ENCODE peak calls at places on chromosomes 13 and 19, in six cellular contexts. K is breast epithelium, W is dorsolateral prefrontal cortex, J is endodermal cell, O is K562, Y is A549. R is an unnamed sample.

GRCh38 chr13:97275265-97275664 is 53.1 kb downstream of the MBNL2 start:
- DNase-seq in K (no peak), W (no peak), J (no peak), O (no peak), Y (no peak), R (peak; percentile 91)

GRCh38 chr19:33395561-33396550 is 22.3 kb downstream of the CEBPG start:
- DNase-seq in K (peak; percentile 61), W (peak; percentile 41), J (no peak), O (no peak), Y (no peak), R (peak; percentile 66)

GRCh38 chr19:58557253-58558065 is 952 bp downstream of the UBE2M start:
- DNase-seq in K (no peak), W (no peak), J (no peak), O (no peak), Y (no peak), R (no peak)

GRCh38 chr13:41742917-41743552 is 217.9 kb downstream of the VWA8 start:
- DNase-seq in K (no peak), W (no peak), J (no peak), O (no peak), Y (no peak), R (no peak)

GRCh38 chr13:102220681-102221228 is 181.1 kb downstream of the FGF14 start:
- DNase-seq in K (no peak), W (no peak), J (no peak), O (no peak), Y (no peak), R (no peak)

GRCh38 chr13:59603646-59604045 is 560.1 kb downstream of the DIAPH3 start:
- DNase-seq in K (no peak), W (no peak), J (no peak), O (no peak), Y (no peak), R (no peak)

GRCh38 chr13:110015253-110015652 is 228.9 kb upstream of the IRS2 start:
- DNase-seq in K (no peak), W (no peak), J (no peak), O (no peak), Y (no peak), R (peak; percentile 24)

GRCh38 chr13:98905199-98905598 is 72.7 kb downstream of the DOCK9 start:
- DNase-seq in K (no peak), W (no peak), J (no peak), O (no peak), Y (no peak), R (no peak)

GRCh38 chr13:40503966-40504591 is 162.4 kb downstream of the FOXO1 start:
- DNase-seq in K (no peak), W (no peak), J (no peak), O (no peak), Y (peak; percentile 40), R (peak; percentile 98)

GRCh38 chr13:95075506-95075905 is 225.7 kb downstream of the ABCC4 start:
- DNase-seq in K (no peak), W (no peak), J (no peak), O (no peak), Y (no peak), R (no peak)

GRCh38 chr13:52922961-52923360 is 74.5 kb upstream of the PCDH8 start:
- DNase-seq in K (no peak), W (no peak), J (no peak), O (no peak), Y (no peak), R (no peak)

GRCh38 chr13:77535448-77535847 is at the start of gene SCEL:
- DNase-seq in K (no peak), W (no peak), J (no peak), O (no peak), Y (no peak), R (no peak)

GRCh38 chr13:49063526-49063925 is 87.8 kb downstream of the FNDC3A start:
- DNase-seq in K (no peak), W (no peak), J (no peak), O (no peak), Y (no peak), R (peak; percentile 36)

GRCh38 chr13:22596157-22596863 is 584.5 kb upstream of the SGCG start:
- DNase-seq in K (no peak), W (no peak), J (no peak), O (no peak), Y (no peak), R (no peak)

GRCh38 chr19:55640043-55640576 is 692 bp upstream of the ZNF580 start:
- DNase-seq in K (peak; percentile 71), W (peak; percentile 72), J (peak; percentile 87), O (peak; percentile 64), Y (no peak), R (peak; percentile 78)

GRCh38 chr13:112928958-112929777 is 39.8 kb upstream of the MCF2L start:
- DNase-seq in K (no peak), W (no peak), J (no peak), O (no peak), Y (no peak), R (peak; percentile 48)

GRCh38 chr19:29615891-29616425 is 9.9 kb downstream of the POP4 start:
- DNase-seq in K (no peak), W (no peak), J (no peak), O (no peak), Y (no peak), R (no peak)

GRCh38 chr13:98586400-98587144 is 9.7 kb upstream of the STK24 start:
- DNase-seq in K (no peak), W (no peak), J (no peak), O (no peak), Y (no peak), R (no peak)

GRCh38 chr19:10295305-10295846 is 5.6 kb downstream of the ICAM5 start:
- DNase-seq in K (no peak), W (no peak), J (peak; percentile 74), O (peak; percentile 39), Y (no peak), R (no peak)
- H3K4me3 ChIP-seq in K (no peak overlapping the region), W (peak overlapping the region; percentile 42), J (peak overlapping the region; percentile 65), O (no peak overlapping the region), Y (peak overlapping the region; percentile 47), R (no peak overlapping the region)

DNA sequence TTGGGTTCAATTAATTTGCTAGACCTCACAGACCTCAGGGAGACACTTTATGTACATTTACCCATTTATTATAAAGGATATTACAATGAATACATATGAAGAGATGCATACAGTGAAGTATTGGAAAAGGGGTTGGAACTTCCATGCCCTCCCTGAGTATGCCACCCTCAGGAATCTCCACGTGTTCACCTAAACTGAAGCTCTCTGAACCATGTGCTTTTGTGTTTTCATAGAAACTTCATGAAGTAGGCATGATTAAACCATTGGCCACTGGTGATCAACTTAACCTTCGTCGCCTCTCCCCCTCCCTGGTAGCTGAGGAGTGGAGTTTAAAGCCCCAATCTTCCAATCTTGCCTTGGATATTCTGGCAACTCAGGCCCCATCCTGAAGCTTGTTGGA is 20.3 kb downstream of the ZNF160 start:
- DNase-seq in K (no peak), W (no peak), J (no peak), O (no peak), Y (no peak), R (no peak)
- TF ChIP-seq CTCF in K (no peak), W (no peak), J (no peak), O (no peak), Y (no peak), R (no peak)

GRCh38 chr19:15283141-15283885 is 49.0 kb downstream of the BRD4 start:
- DNase-seq in K (no peak), W (peak; percentile 66), J (no peak), O (no peak), Y (no peak), R (peak; percentile 23)

GRCh38 chr19:15280915-15281683 is 48.9 kb upstream of the EPHX3 start:
- DNase-seq in K (peak; percentile 68), W (peak; percentile 88), J (no peak), O (no peak), Y (no peak), R (peak; percentile 89)

GRCh38 chr19:15282311-15282705 is 50.0 kb downstream of the BRD4 start:
- DNase-seq in K (no peak), W (no peak), J (no peak), O (no peak), Y (no peak), R (no peak)

GRCh38 chr19:15279326-15279904 is 47.2 kb upstream of the EPHX3 start:
- DNase-seq in K (no peak), W (no peak), J (no peak), O (no peak), Y (no peak), R (no peak)

DNA sequence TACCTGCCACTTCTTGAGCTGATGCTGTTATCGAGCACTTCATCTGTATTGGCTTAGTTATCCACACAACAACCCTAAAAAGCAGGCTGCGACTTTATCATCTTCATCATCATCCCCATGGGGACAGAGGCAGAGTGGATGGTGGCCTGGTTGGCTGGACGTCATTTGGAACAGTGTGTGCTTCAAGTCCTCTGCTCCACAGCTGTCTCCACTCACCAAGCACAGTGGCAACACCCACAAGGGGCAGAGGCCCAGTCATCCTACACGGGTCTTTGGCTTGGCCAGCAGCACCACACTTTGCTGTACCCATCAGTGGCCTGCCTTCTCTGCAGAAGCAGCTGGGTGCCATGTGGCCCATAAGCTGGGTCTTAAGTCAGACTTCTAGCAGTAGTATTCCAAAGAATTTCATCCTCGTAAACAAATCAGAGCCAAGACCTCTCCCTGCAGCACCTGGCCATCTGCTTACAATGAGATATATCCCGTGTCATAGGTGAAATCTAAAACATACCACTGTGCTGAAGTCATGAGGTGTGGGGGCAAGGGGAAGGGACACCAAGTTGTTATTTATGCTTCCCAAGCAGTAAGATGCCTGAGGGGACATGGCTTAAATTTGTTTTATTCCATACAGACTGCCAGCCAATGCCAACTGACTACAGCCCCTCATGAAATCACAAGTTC is 47.9 kb upstream of the EPHX3 start:
- DNase-seq in K (no peak), W (no peak), J (no peak), O (no peak), Y (no peak), R (no peak)
- H3K4me3 ChIP-seq in K (no peak overlapping the region), W (peak overlapping the region; percentile 11), J (no peak overlapping the region), O (no peak overlapping the region), Y (no peak overlapping the region), R (no peak overlapping the region)

GRCh38 chr19:15811476-15811875 is 4.0 kb downstream of the OR10H1 start:
- DNase-seq in K (no peak), W (no peak), J (no peak), O (no peak), Y (no peak), R (no peak)

GRCh38 chr19:15815306-15815705 is at the start of gene OR10H1:
- DNase-seq in K (no peak), W (no peak), J (no peak), O (no peak), Y (no peak), R (no peak)

GRCh38 chr19:15810335-15810734 is 5.1 kb downstream of the OR10H1 start:
- DNase-seq in K (no peak), W (no peak), J (no peak), O (peak; percentile 47), Y (no peak), R (no peak)

GRCh38 chr19:15813916-15814315 is 1.5 kb downstream of the OR10H1 start:
- DNase-seq in K (no peak), W (no peak), J (no peak), O (no peak), Y (no peak), R (no peak)

DNA sequence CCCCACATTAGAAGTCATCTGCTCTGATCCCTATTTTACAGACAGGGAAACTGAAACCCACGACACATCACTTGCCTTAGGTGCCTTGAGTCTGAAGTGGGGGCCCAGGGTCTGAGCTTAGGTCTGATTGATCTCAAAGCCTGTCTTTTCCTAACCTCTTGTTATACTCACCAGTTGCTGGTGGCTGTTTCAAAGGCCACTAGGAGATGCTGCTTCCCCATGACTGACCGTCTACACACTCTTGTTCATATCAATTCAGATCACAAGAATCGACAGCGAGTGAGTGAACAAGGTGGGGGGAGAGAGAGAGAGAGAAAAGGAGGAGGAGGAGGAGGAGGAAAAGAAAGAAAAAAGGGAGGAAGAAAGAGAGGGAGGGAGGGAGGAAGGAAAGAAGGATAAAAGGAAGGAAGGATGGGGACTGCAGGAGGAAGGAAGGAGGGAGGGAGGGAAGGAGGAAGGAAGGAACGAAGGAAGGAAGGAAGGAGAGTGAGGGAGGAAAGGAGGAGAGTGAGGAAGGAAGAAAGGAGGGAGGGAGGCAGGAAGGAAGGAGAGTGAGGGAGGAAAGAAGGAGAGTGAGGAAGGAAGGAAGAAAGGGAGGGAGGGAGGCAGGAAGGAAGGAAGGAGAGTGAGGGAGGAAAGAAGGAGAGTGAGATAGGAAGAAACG is 3.3 kb downstream of the OR10H1 start:
- DNase-seq in K (no peak), W (no peak), J (no peak), O (no peak), Y (no peak), R (no peak)
- TF ChIP-seq CTCF in K (peak; percentile 32), W (no peak), J (no peak), O (peak; percentile 49), Y (peak; percentile 21), R (no peak)